ENCODE peak calls at places on chromosomes 16 and 17, in six cellular contexts. F, Z, J, V, W and H are unnamed samples.
A peak's percentile ranks its signal among the peaks of the same experiment; 100 is the strongest.

GRCh38 chr17:50280068-50280467 is 5.8 kb downstream of the TMEM92 start:
- DNase-seq in J (no peak), W (no peak), F (no peak), Z (peak; percentile 20), V (no peak), H (no peak)

GRCh38 chr16:61500851-61501250 is 535.4 kb downstream of the CDH8 start:
- DNase-seq in J (no peak), Z (no peak), V (no peak), F (no peak), W (no peak), H (no peak)

GRCh38 chr16:25586826-25587225 is 104.9 kb upstream of the HS3ST4 start:
- DNase-seq in Z (no peak), W (no peak), F (no peak), V (no peak), J (no peak), H (no peak)

GRCh38 chr16:89157778-89158177 is 13.8 kb upstream of the CDH15 start:
- DNase-seq in W (no peak), Z (no peak), J (no peak), V (no peak), F (no peak), H (no peak)

GRCh38 chr16:88999457-89000206 is 22.6 kb upstream of the CBFA2T3 start:
- DNase-seq in J (no peak), Z (peak; percentile 75), F (no peak), W (no peak), V (no peak), H (no peak)

GRCh38 chr17:948284-948852 is 31.2 kb downstream of the NXN start:
- DNase-seq in V (no peak), J (no peak), Z (no peak), F (no peak), W (no peak), H (peak; percentile 88)

GRCh38 chr16:8758022-8758421 is 39.4 kb downstream of the TMEM186 start:
- DNase-seq in W (no peak), Z (no peak), V (no peak), F (no peak), J (no peak), H (no peak)

GRCh38 chr16:85061566-85061965 is 34.0 kb downstream of the KIAA0513 start:
- DNase-seq in J (peak; percentile 76), V (no peak), W (no peak), F (no peak), Z (no peak), H (no peak)

GRCh38 chr17:73030995-73031394 is 61.5 kb downstream of the SLC39A11 start:
- DNase-seq in Z (no peak), V (no peak), F (no peak), W (no peak), J (no peak), H (no peak)

GRCh38 chr17:35132099-35132498 is 10.0 kb downstream of the NLE1 start:
- DNase-seq in V (no peak), Z (no peak), F (no peak), J (no peak), W (no peak), H (no peak)

GRCh38 chr16:90037202-90037765 is 18.0 kb upstream of the DBNDD1 start:
- DNase-seq in V (peak; percentile 12), F (no peak), J (no peak), W (no peak), Z (no peak), H (no peak)

GRCh38 chr16:66918803-66919568 is at the start of gene CDH16:
- DNase-seq in J (no peak), W (no peak), F (no peak), V (no peak), Z (no peak), H (no peak)

GRCh38 chr16:85780281-85780680 is 19.1 kb downstream of the EMC8 start:
- DNase-seq in Z (no peak), W (no peak), J (no peak), F (no peak), V (no peak), H (no peak)